ENCODE peak calls at places on chromosomes 6 and 20, in eight cellular contexts. A, H, X, D, O, S, R and G are unnamed samples.

GRCh38 chr6:141483561-141484061 is 649.1 kb upstream of the GJE1 start:
- DNase-seq in A (no peak), H (no peak), X (no peak), D (no peak), O (peak), S (no peak), R (peak), G (peak)

GRCh38 chr20:2981646-2982045 is 61.8 kb upstream of the GNRH2 start:
- DNase-seq in A (no peak), H (no peak), X (no peak), D (no peak), O (no peak), S (no peak), R (no peak), G (no peak)

GRCh38 chr6:55980627-55981211 is 105.3 kb upstream of the BMP5 start:
- DNase-seq in A (no peak), H (no peak), X (no peak), D (no peak), O (peak), S (peak), R (peak), G (peak)

GRCh38 chr6:28743271-28743789 is 180.5 kb downstream of the TRIM27 start:
- DNase-seq in A (no peak), H (no peak), X (no peak), D (no peak), O (no peak), S (no peak), R (no peak), G (no peak)

GRCh38 chr20:36573103-36573797 is at the start of gene TGIF2:
- DNase-seq in A (peak), H (peak), X (peak), D (peak), O (peak), S (peak), R (peak), G (peak)

GRCh38 chr6:69584536-69584912 is 212.3 kb downstream of the LMBRD1 start:
- DNase-seq in A (no peak), H (no peak), X (no peak), D (no peak), O (no peak), S (no peak), R (peak), G (no peak)

GRCh38 chr6:19772891-19773290 is 64.3 kb upstream of the ID4 start:
- DNase-seq in A (no peak), H (no peak), X (no peak), D (no peak), O (no peak), S (no peak), R (no peak), G (peak)

GRCh38 chr6:158661156-158661555 is 11.3 kb downstream of the SYTL3 start:
- DNase-seq in A (peak), H (no peak), X (no peak), D (no peak), O (no peak), S (no peak), R (no peak), G (no peak)

GRCh38 chr6:75991941-75992340 is 80.5 kb downstream of the IMPG1 start:
- DNase-seq in A (no peak), H (no peak), X (no peak), D (no peak), O (no peak), S (no peak), R (no peak), G (no peak)

GRCh38 chr6:170258395-170258794 is 32.5 kb downstream of the DLL1 start:
- DNase-seq in A (no peak), H (no peak), X (no peak), D (no peak), O (no peak), S (no peak), R (no peak), G (no peak)

GRCh38 chr6:135180458-135181332 is at the start of gene MYB:
- DNase-seq in A (peak), H (peak), X (peak), D (peak), O (peak), S (peak), R (peak), G (peak)

GRCh38 chr20:59149678-59150504 is 13.7 kb upstream of the ZNF831 start:
- DNase-seq in A (no peak), H (no peak), X (no peak), D (no peak), O (no peak), S (peak), R (no peak), G (no peak)

GRCh38 chr20:48026981-48027592 is 241.8 kb upstream of the SULF2 start:
- DNase-seq in A (no peak), H (no peak), X (no peak), D (no peak), O (no peak), S (no peak), R (peak), G (no peak)

GRCh38 chr6:170102038-170102437 is 188.8 kb downstream of the DLL1 start:
- DNase-seq in A (peak), H (peak), X (no peak), D (no peak), O (no peak), S (peak), R (no peak), G (no peak)

GRCh38 chr6:167565388-167565787 is 240.5 kb downstream of the TTLL2 start:
- DNase-seq in A (no peak), H (peak), X (no peak), D (no peak), O (no peak), S (no peak), R (no peak), G (no peak)

GRCh38 chr6:45613678-45614077 is 235.9 kb upstream of the SUPT3H start:
- DNase-seq in A (no peak), H (no peak), X (no peak), D (no peak), O (no peak), S (no peak), R (no peak), G (peak)

GRCh38 chr20:39253051-39253682 is 291.0 kb downstream of the DHX35 start:
- DNase-seq in A (no peak), H (no peak), X (no peak), D (no peak), O (no peak), S (no peak), R (no peak), G (no peak)

GRCh38 chr6:17102258-17102870 is 514 bp downstream of the STMND1 start:
- DNase-seq in A (no peak), H (no peak), X (no peak), D (no peak), O (no peak), S (no peak), R (no peak), G (no peak)

GRCh38 chr6:17101422-17102257 is at the start of gene STMND1:
- DNase-seq in A (peak), H (peak), X (peak), D (peak), O (peak), S (no peak), R (peak), G (peak)

GRCh38 chr6:17099401-17100059 is 2.3 kb upstream of the STMND1 start:
- DNase-seq in A (peak), H (no peak), X (no peak), D (peak), O (no peak), S (no peak), R (no peak), G (no peak)

GRCh38 chr6:17107768-17108325 is 6.0 kb downstream of the STMND1 start:
- DNase-seq in A (no peak), H (no peak), X (no peak), D (no peak), O (no peak), S (no peak), R (no peak), G (no peak)

GRCh38 chr6:17103715-17104114 is 1.9 kb downstream of the STMND1 start:
- DNase-seq in A (no peak), H (no peak), X (no peak), D (no peak), O (no peak), S (no peak), R (no peak), G (peak)
- TF ChIP-seq CTCF in A (peak), H (no peak), X (no peak), D (no peak), O (no peak), S (peak), R (peak), G (peak)

GRCh38 chr20:60993647-60994046 is 258.4 kb upstream of the CDH4 start:
- DNase-seq in A (no peak), H (no peak), X (no peak), D (no peak), O (no peak), S (peak), R (no peak), G (no peak)
- TF ChIP-seq CTCF in A (no peak), H (no peak), X (no peak), D (no peak), O (peak), S (peak), R (peak), G (no peak)

GRCh38 chr20:62785381-62785780 is 10.9 kb upstream of the MRGBP start:
- DNase-seq in A (no peak), H (no peak), X (no peak), D (no peak), O (no peak), S (no peak), R (no peak), G (no peak)

GRCh38 chr20:62784497-62784896 is 11.8 kb upstream of the MRGBP start:
- DNase-seq in A (no peak), H (no peak), X (no peak), D (no peak), O (no peak), S (no peak), R (no peak), G (no peak)

GRCh38 chr20:62782149-62782892 is 14.0 kb upstream of the MRGBP start:
- DNase-seq in A (no peak), H (no peak), X (no peak), D (no peak), O (no peak), S (no peak), R (no peak), G (no peak)

GRCh38 chr20:62780696-62781095 is 15.6 kb upstream of the MRGBP start:
- DNase-seq in A (no peak), H (no peak), X (no peak), D (no peak), O (no peak), S (no peak), R (no peak), G (no peak)

DNA sequence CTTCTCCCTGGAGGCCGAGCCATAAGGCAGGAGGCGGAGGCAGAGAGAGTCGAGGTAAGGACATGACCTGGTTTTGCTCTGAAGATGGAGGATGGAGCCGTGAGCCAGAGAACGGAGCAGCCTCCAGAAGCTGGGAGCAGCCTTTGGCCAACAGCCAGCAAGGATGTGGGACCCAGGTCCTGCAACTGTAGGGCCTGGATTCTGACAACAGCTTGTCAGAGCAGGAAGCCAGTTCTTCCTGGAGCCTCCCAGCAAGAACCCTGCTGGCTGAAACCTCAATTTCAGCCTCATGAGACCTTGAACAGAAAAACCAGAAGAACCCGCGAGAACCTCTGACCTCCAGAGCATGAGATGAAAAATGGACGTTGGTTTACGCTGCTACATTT is 13.4 kb upstream of the MRGBP start:
- DNase-seq in A (no peak), H (no peak), X (no peak), D (no peak), O (no peak), S (no peak), R (no peak), G (no peak)
- TF ChIP-seq CTCF in A (no peak), H (no peak), X (no peak), D (no peak), O (no peak), S (no peak), R (no peak), G (no peak)

GRCh38 chr20:45972500-45973183 is 639 bp upstream of the ZNF335 start:
- DNase-seq in A (no peak), H (no peak), X (peak), D (no peak), O (peak), S (no peak), R (no peak), G (no peak)

GRCh38 chr20:45970646-45971424 is 1.2 kb downstream of the ZNF335 start:
- DNase-seq in A (no peak), H (peak), X (peak), D (no peak), O (peak), S (no peak), R (peak), G (peak)

GRCh38 chr20:45971425-45971674 is 653 bp downstream of the ZNF335 start:
- DNase-seq in A (no peak), H (no peak), X (no peak), D (no peak), O (no peak), S (no peak), R (no peak), G (no peak)

GRCh38 chr20:45969712-45970634 is 2.0 kb downstream of the ZNF335 start:
- DNase-seq in A (peak), H (peak), X (peak), D (peak), O (peak), S (peak), R (peak), G (peak)

DNA sequence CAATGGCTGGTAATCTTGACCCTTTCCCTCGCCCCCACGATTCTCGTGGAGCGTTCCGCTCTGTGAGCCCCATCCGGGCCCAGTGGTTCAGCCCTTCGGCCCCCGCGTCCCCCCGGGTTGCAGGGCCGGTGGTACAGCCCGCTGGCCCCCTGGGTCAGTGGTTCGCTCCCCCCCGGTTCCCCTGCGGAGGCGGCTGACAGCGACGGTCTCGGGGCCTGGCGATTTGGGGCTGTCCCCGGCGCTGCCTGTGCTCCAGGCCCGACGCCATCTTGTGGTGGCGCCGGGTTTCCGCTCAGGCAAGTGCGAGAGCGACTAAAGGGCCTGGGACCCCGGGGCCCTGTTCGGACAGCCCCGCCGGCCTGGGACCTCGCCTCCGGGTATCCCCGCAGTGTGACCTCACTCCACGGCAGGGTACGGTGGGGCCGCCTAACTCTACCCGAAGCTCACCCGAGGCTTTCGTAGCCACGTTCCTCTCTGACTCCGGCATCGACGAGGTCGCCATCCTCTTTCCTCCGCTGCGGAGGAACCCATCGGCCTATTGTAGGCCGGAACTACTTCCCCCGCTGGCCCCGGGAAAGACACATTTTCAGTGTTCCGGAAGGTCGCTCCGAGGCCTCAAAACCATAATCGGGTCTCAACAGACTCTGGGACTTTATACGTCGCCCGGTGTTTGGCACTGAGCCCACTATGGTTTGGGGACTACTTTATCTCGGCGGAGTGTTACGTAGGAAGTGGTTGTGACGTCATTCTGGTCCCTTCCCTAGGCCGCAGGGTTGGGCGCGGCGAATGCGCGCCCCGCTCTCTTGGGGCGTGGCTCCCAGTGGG is at the start of gene ZNF335:
- DNase-seq in A (peak), H (peak), X (peak), D (peak), O (peak), S (peak), R (peak), G (peak)
- TF ChIP-seq CTCF in A (peak), H (peak), X (peak), D (no peak), O (no peak), S (peak), R (peak), G (peak)

GRCh38 chr6:150874184-150874583 is 8.7 kb downstream of the MTHFD1L start:
- DNase-seq in A (no peak), H (no peak), X (no peak), D (no peak), O (no peak), S (no peak), R (no peak), G (no peak)

GRCh38 chr6:150880336-150880735 is 14.8 kb downstream of the MTHFD1L start:
- DNase-seq in A (no peak), H (no peak), X (no peak), D (no peak), O (no peak), S (no peak), R (no peak), G (no peak)

GRCh38 chr6:150877928-150878327 is 12.4 kb downstream of the MTHFD1L start:
- DNase-seq in A (peak), H (no peak), X (no peak), D (peak), O (no peak), S (no peak), R (no peak), G (no peak)

GRCh38 chr6:150878347-150879213 is 13.1 kb downstream of the MTHFD1L start:
- DNase-seq in A (no peak), H (no peak), X (no peak), D (no peak), O (no peak), S (no peak), R (no peak), G (no peak)

DNA sequence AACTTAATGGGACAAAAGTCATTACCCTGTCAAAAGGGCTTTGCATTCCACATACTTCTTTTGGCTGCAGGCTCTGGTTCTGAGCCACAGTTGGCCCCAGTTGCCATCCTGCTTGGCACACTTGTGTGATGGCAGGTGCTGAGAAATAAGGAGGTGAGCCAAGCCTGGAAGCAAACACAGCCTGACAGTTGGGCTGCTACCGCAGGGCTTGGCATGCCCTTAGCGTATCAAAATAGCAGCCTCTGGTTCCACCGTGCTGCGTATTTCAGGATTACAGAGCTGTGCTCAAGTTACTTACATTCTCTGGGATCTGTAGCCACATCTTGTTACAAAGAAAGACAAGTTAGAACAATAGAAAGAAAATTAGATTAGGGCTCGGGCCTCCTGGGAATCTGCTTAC is 11.1 kb downstream of the MTHFD1L start:
- DNase-seq in A (peak), H (peak), X (no peak), D (peak), O (no peak), S (no peak), R (peak), G (peak)
- TF ChIP-seq CTCF in A (peak), H (no peak), X (peak), D (no peak), O (no peak), S (no peak), R (peak), G (peak)

GRCh38 chr6:169072127-169073042 is 181.3 kb downstream of the THBS2 start:
- DNase-seq in A (no peak), H (no peak), X (no peak), D (no peak), O (no peak), S (no peak), R (no peak), G (no peak)

GRCh38 chr6:169073311-169073710 is 180.3 kb downstream of the THBS2 start:
- DNase-seq in A (no peak), H (no peak), X (no peak), D (no peak), O (no peak), S (no peak), R (peak), G (peak)

GRCh38 chr6:169069361-169069760 is 184.3 kb downstream of the THBS2 start:
- DNase-seq in A (no peak), H (no peak), X (no peak), D (no peak), O (no peak), S (no peak), R (peak), G (no peak)

GRCh38 chr6:169071394-169071793 is 182.3 kb downstream of the THBS2 start:
- DNase-seq in A (no peak), H (no peak), X (no peak), D (no peak), O (no peak), S (no peak), R (no peak), G (peak)

DNA sequence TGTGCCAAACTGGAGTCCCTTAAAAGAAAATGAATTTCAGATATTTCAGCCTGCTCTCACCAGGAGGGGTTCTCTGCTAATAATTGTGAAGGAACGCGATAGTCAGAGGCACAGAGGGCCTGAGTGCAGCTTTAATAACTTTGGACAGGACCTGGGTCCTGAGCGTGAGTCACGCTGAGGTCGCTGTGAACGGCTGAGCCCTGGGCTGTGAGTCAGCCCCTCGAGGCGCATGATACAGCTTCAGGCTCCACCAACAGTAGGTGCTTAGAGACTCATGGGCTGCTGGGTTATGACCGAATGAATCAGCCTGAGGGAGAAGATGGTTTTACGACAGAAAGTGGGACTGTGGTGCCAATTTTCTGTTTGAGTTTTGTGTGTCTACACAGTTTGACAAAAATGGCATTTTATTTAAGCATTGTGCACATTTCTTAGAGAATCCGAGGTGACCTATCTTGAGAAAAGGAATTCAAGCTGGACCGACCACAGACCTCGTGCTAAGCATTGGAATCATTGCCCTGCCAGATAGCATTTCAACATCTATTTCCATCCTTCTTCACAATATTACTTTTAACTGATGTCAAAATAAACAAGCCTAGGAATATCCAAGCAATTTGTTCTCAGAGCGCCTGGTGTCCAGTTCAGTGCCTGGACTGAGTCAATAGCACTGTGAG is 183.0 kb downstream of the THBS2 start:
- DNase-seq in A (no peak), H (no peak), X (no peak), D (no peak), O (no peak), S (no peak), R (peak), G (peak)
- TF ChIP-seq CTCF in A (no peak), H (no peak), X (no peak), D (no peak), O (no peak), S (no peak), R (peak), G (peak)

DNA sequence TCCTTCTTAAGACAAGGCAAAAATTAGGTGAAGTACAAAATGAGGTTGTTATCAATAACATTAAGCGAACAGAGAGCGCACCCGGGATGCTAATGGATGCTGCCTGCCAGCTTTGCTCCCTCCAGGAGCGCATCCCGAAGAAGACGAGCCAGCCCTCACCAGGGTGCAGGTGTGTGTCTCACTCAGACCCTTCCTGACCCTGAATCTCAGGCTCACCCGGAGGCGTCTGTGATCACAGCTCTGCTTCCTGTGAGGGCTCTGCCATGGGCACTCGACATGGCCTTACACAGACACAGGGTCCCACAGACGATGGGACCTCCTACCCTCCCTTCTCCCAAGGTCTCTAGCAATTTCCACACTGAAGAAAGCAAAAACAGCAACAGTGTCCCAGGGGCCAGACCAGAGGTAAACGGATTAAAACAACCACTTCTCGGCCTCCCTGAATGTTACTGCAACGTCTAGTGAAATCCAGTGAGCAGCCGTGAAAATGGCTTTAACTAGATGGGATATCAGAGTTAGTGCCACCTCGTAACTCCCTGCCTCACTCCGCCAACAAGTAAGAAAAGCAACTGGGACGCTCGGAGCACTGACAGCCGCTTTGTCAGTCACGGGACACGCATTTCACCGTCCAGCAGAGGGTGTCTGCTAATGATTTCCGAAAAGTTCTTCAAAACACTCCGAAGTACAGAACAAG is 11.7 kb downstream of the ZBTB46 start:
- DNase-seq in A (no peak), H (no peak), X (no peak), D (no peak), O (no peak), S (no peak), R (no peak), G (peak)
- TF ChIP-seq CTCF in A (peak), H (no peak), X (peak), D (no peak), O (no peak), S (no peak), R (peak), G (peak)